ENCODE peak calls at places on chromosomes 4 and X, in six cellular contexts. V is heart right ventricle; Q is CD4-positive, CD25-positive, alpha-beta regulatory T cell; W is IMR-90; K is upper lobe of right lung; U is HL-60. F is an unnamed sample.
A peak's percentile ranks its signal among the peaks of the same experiment; 100 is the strongest.

GRCh38 chr4:125243835-125244397 is 70.8 kb upstream of the FAT4 start:
- DNase-seq in V (no peak), Q (no peak), W (peak; percentile 12), K (no peak), U (no peak), F (no peak)

GRCh38 chr4:10569491-10569890 is 112.3 kb upstream of the ZNF518B start:
- DNase-seq in V (no peak), Q (no peak), W (no peak), K (no peak), U (no peak), F (no peak)

GRCh38 chr4:40121515-40121914 is 64.9 kb downstream of the N4BP2 start:
- DNase-seq in V (no peak), Q (peak; percentile 9), W (peak; percentile 89), K (no peak), U (peak; percentile 21), F (no peak)

GRCh38 chrX:13381514-13381913 is 61.7 kb upstream of the ATXN3L start:
- DNase-seq in V (no peak), Q (no peak), W (peak; percentile 47), K (no peak), U (no peak), F (no peak)

GRCh38 chr4:102647117-102647516 is 113.7 kb downstream of the MANBA start:
- DNase-seq in V (no peak), Q (no peak), W (no peak), K (no peak), U (no peak), F (no peak)

GRCh38 chr4:141215030-141215429 is 5.7 kb upstream of the ZNF330 start:
- DNase-seq in V (no peak), Q (no peak), W (no peak), K (no peak), U (no peak), F (no peak)

GRCh38 chrX:106619797-106620196 is 8.0 kb downstream of the RADX start:
- DNase-seq in V (no peak), Q (peak; percentile 1), W (peak; percentile 11), K (no peak), U (no peak), F (no peak)

GRCh38 chrX:17627026-17627425 is 110.3 kb upstream of the SCML1 start:
- DNase-seq in V (no peak), Q (no peak), W (no peak), K (no peak), U (no peak), F (no peak)

GRCh38 chrX:119272882-119273806 is 37.1 kb downstream of the PGRMC1 start:
- DNase-seq in V (peak; percentile 56), Q (peak; percentile 75), W (peak; percentile 21), K (peak; percentile 58), U (no peak), F (no peak)

GRCh38 chrX:44234116-44234515 is 109.4 kb downstream of the EFHC2 start:
- DNase-seq in V (no peak), Q (no peak), W (no peak), K (no peak), U (no peak), F (no peak)

GRCh38 chr4:4995103-4995761 is 24.0 kb downstream of the CYTL1 start:
- DNase-seq in V (peak; percentile 71), Q (peak; percentile 34), W (peak; percentile 58), K (peak; percentile 83), U (peak; percentile 2), F (no peak)

GRCh38 chr4:156596026-156596425 is 375.6 kb downstream of the PDGFC start:
- DNase-seq in V (no peak), Q (no peak), W (peak; percentile 45), K (no peak), U (no peak), F (no peak)

GRCh38 chr4:62194342-62194741 is 994.2 kb downstream of the ADGRL3 start:
- DNase-seq in V (no peak), Q (no peak), W (no peak), K (no peak), U (no peak), F (no peak)

GRCh38 chrX:154375156-154375504 is 696 bp upstream of the FLNA start:
- DNase-seq in V (no peak), Q (no peak), W (no peak), K (no peak), U (no peak), F (no peak)
- H3K4me3 ChIP-seq in V (peak overlapping the region; percentile 47), Q (no peak overlapping the region), W (peak overlapping the region; percentile 36), K (peak overlapping the region; percentile 71), U (no peak overlapping the region), F (peak overlapping the region; percentile 93)

DNA sequence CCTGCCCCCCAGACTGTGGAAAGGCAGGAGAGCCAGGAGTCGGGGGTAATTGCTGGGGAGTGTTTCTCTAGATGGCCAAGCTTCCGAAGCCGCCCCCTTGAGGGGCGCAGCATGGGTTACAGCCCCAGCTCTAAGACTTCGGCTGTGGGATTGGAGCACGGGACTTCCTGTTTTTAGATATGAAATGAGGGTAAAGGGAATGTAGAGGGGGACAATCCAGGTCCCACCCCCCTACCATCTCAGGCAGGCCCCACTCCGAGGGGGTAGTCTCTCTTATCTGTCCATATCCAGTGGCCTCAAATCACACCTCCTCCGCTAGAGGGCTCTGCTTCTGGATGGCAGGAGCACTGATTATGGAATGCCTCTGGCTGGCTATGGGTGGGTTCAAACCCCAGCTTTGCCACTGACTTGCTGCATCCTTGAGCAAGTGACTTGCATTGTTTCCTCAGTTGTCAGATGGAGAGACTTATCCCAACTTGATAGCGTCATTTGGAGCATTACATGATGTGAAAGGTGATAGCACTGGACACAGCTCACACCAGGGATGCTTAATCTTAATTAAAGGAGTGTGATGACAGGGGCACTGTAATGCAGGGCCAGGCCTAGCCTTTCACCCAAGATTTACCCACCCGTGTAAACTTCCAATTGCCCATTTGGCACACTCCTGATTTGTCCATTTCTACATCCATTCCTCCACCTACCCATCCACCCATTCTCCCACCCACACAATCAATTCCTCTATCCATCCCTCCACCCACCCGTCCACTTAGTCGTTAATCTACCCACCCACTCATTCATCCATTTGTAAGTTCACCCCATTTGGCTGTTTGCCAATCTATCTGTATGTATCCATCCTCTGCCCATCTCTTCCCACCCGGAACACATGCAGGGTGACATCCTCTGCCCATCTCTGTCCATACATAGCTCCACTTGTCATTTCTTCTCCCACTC is 845 bp upstream of the KCND1 start:
- DNase-seq in V (no peak), Q (peak; percentile 46), W (peak; percentile 41), K (no peak), U (no peak), F (no peak)
- H3K4me3 ChIP-seq in V (peak overlapping the region; percentile 39), Q (no peak overlapping the region), W (peak overlapping the region; percentile 50), K (peak overlapping the region; percentile 33), U (no peak overlapping the region), F (peak overlapping the region; percentile 70)

GRCh38 chr4:38133711-38134480 is 173.7 kb downstream of the PTTG2 start:
- DNase-seq in V (no peak), Q (no peak), W (no peak), K (no peak), U (no peak), F (no peak)

GRCh38 chr4:38130884-38131283 is 170.7 kb downstream of the PTTG2 start:
- DNase-seq in V (no peak), Q (no peak), W (no peak), K (no peak), U (no peak), F (no peak)

GRCh38 chr4:38132843-38133662 is 172.9 kb downstream of the PTTG2 start:
- DNase-seq in V (no peak), Q (no peak), W (no peak), K (no peak), U (no peak), F (no peak)

GRCh38 chr4:38131371-38132139 is 171.4 kb downstream of the PTTG2 start:
- DNase-seq in V (no peak), Q (peak; percentile 89), W (no peak), K (no peak), U (no peak), F (no peak)

DNA sequence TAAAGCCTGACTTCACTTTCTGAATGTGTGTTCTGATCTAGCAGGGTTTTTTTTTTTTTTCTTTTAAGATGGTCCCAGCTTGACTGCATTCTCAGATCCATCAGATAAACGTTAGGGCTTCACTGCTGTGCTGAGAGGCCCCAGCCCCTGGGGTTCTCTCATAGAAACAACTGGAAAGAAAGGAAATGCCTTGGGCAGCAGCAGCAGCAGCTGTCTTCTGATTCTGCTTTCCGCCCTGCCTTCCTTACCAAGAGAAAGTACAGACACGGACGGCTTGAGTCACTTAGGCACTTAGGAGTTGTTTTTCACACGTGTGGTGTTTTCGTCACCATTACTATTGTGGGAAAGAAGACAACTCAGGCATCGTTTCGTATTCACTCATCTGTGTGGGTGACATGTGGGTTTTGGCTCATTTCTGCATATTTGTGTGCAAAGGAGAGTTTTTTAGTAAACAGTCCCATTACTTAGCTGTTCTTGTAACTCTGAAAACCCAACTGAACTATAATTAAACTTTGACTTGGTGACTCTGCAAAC is 172.0 kb downstream of the PTTG2 start:
- DNase-seq in V (no peak), Q (peak; percentile 96), W (peak; percentile 99), K (no peak), U (no peak), F (no peak)
- H3K4me3 ChIP-seq in V (no peak overlapping the region), Q (peak overlapping the region; percentile 69), W (peak overlapping the region; percentile 4), K (no peak overlapping the region), U (no peak overlapping the region), F (peak overlapping the region; percentile 9)

GRCh38 chr4:163553146-163553545 is 58.7 kb downstream of the TMA16 start:
- DNase-seq in V (no peak), Q (no peak), W (no peak), K (no peak), U (no peak), F (no peak)

GRCh38 chr4:163548481-163549243 is 54.2 kb downstream of the TMA16 start:
- DNase-seq in V (no peak), Q (peak; percentile 67), W (peak; percentile 69), K (no peak), U (peak; percentile 15), F (no peak)

GRCh38 chr4:163554870-163555465 is 60.5 kb downstream of the TMA16 start:
- DNase-seq in V (no peak), Q (peak; percentile 45), W (peak; percentile 32), K (no peak), U (no peak), F (no peak)

GRCh38 chr4:163556169-163556568 is 61.7 kb downstream of the TMA16 start:
- DNase-seq in V (no peak), Q (peak; percentile 20), W (peak; percentile 10), K (no peak), U (no peak), F (no peak)

GRCh38 chr4:163550869-163551267 is 56.4 kb downstream of the TMA16 start:
- DNase-seq in V (no peak), Q (no peak), W (no peak), K (no peak), U (no peak), F (no peak)
- H3K4me3 ChIP-seq in V (no peak overlapping the region), Q (no peak overlapping the region), W (no peak overlapping the region), K (no peak overlapping the region), U (no peak overlapping the region), F (no peak overlapping the region)

GRCh38 chr4:53183754-53184153 is 182.1 kb downstream of the SCFD2 start:
- DNase-seq in V (no peak), Q (no peak), W (no peak), K (no peak), U (no peak), F (no peak)
- H3K4me3 ChIP-seq in V (no peak overlapping the region), Q (no peak overlapping the region), W (no peak overlapping the region), K (no peak overlapping the region), U (no peak overlapping the region), F (no peak overlapping the region)

DNA sequence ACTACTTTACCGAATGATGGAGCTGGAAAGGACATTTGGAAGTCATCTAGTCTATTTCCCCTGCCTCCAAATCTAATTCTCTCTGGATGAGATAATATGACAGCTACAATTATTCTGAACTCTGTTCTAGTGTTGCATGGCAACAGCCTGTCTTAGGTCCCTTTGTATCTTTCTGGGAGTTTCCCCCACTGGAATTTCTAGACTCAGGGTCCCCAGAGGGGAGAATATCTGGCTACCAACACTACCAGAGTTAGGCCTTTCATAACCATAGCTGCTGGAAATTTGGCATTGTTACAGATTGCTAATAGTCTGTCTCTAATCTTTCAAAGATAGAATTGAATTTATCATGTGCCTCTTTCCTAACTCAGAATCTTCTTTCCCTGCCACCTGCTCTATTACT is 4.5 kb downstream of the MSN start:
- DNase-seq in V (no peak), Q (no peak), W (no peak), K (no peak), U (no peak), F (no peak)
- H3K4me3 ChIP-seq in V (peak overlapping the region; percentile 31), Q (peak overlapping the region; percentile 83), W (no peak overlapping the region), K (peak overlapping the region; percentile 69), U (peak overlapping the region; percentile 31), F (peak overlapping the region; percentile 56)

F was measured in coronary artery.